ENCODE peak calls at places on chromosomes 7 and 10, in nine cellular contexts. T is fibroblast of the aortic adventitia; O is brain microvascular endothelial cell; U is astrocyte of the spinal cord; E is AG04450; M is AG04449; A is CD8-positive, alpha-beta T cell; R is left ventricle myocardium inferior; Y is OCI-LY7. K is an unnamed sample.

GRCh38 chr10:103852189-103852711 is 3.1 kb downstream of the SH3PXD2A start:
- DNase-seq in E (no peak), U (peak), T (peak), A (no peak), M (no peak), O (no peak), R (peak), Y (no peak), K (peak)

GRCh38 chr10:121702351-121703320 is 104.4 kb upstream of the FGFR2 start:
- DNase-seq in E (no peak), T (no peak), U (peak), A (no peak), M (peak), O (peak), Y (no peak), R (no peak), K (peak)

GRCh38 chr10:427746-428519 is 261.5 kb downstream of the DIP2C start:
- DNase-seq in A (no peak), O (no peak), M (no peak), T (no peak), R (no peak), Y (no peak), E (no peak), U (no peak), K (no peak)

GRCh38 chr7:118080947-118081346 is 103.0 kb upstream of the LSM8 start:
- DNase-seq in A (no peak), U (peak), R (no peak), O (peak), M (no peak), Y (no peak), T (peak), E (peak), K (no peak)

GRCh38 chr10:71232089-71232998 is 20.0 kb downstream of the UNC5B start:
- DNase-seq in R (peak), T (peak), Y (no peak), A (no peak), M (no peak), O (no peak), E (no peak), U (peak), K (peak)

GRCh38 chr10:77403761-77404160 is 233.8 kb downstream of the KCNMA1 start:
- DNase-seq in U (no peak), O (no peak), E (no peak), A (no peak), M (no peak), R (no peak), Y (no peak), T (no peak), K (no peak)

GRCh38 chr10:61793760-61794713 is 107.5 kb upstream of the ARID5B start:
- DNase-seq in Y (no peak), E (no peak), T (peak), U (peak), O (peak), R (no peak), M (peak), A (no peak), K (peak)

GRCh38 chr7:150748402-150748801 is 11.2 kb downstream of the GIMAP5 start:
- DNase-seq in Y (no peak), M (no peak), E (no peak), U (no peak), T (no peak), R (no peak), O (no peak), A (no peak), K (no peak)

GRCh38 chr10:127331696-127332095 is 135.3 kb upstream of the INSYN2A start:
- DNase-seq in U (no peak), O (no peak), Y (no peak), E (no peak), R (no peak), T (no peak), A (no peak), M (no peak), K (no peak)

GRCh38 chr7:3790803-3791202 is 489.8 kb downstream of the SDK1 start:
- DNase-seq in U (no peak), A (no peak), M (no peak), O (no peak), R (no peak), T (no peak), E (no peak), Y (no peak), K (no peak)

GRCh38 chr7:1864126-1864940 is 194.3 kb downstream of the ELFN1 start:
- DNase-seq in T (no peak), O (no peak), A (no peak), U (no peak), M (no peak), Y (no peak), E (no peak), R (no peak), K (no peak)

GRCh38 chr7:74138334-74138867 is 35.8 kb upstream of the EIF4H start:
- DNase-seq in A (no peak), R (no peak), Y (no peak), E (no peak), U (no peak), O (no peak), T (no peak), M (no peak), K (no peak)

GRCh38 chr10:90985301-90985700 is 64.4 kb upstream of the ANKRD1 start:
- DNase-seq in M (no peak), A (no peak), U (no peak), E (no peak), Y (no peak), O (no peak), R (no peak), T (no peak), K (no peak)

GRCh38 chr7:131480384-131481315 is 75.8 kb downstream of the PODXL start:
- DNase-seq in R (no peak), Y (no peak), O (peak), A (no peak), U (peak), E (no peak), M (no peak), T (peak), K (no peak)

GRCh38 chr10:132946806-132947530 is 4.6 kb upstream of the CFAP46 start:
- DNase-seq in A (no peak), O (no peak), M (no peak), Y (no peak), U (no peak), E (no peak), T (no peak), R (no peak), K (peak)

GRCh38 chr10:34922138-34922537 is 107.0 kb upstream of the PARD3 start:
- DNase-seq in O (no peak), Y (no peak), E (no peak), R (no peak), T (no peak), U (no peak), M (no peak), A (no peak), K (peak)

GRCh38 chr7:6643915-6644625 is 7.0 kb downstream of the ZNF316 start:
- DNase-seq in R (no peak), O (no peak), U (no peak), Y (no peak), E (no peak), M (no peak), T (no peak), A (no peak), K (no peak)

GRCh38 chr10:42972946-42973345 is 103.9 kb upstream of the RET start:
- DNase-seq in E (no peak), T (no peak), M (no peak), A (no peak), U (no peak), O (no peak), R (no peak), Y (no peak), K (no peak)

GRCh38 chr10:45375716-45376231 is 1.8 kb downstream of the ALOX5 start:
- DNase-seq in M (no peak), Y (peak), U (no peak), R (no peak), T (no peak), O (no peak), A (no peak), E (no peak), K (no peak)

GRCh38 chr7:1607686-1608085 is 37.9 kb upstream of the PSMG3 start:
- DNase-seq in A (no peak), U (no peak), O (no peak), T (no peak), E (no peak), M (no peak), R (no peak), Y (no peak), K (no peak)

GRCh38 chr10:2150315-2150714 is 413.0 kb upstream of the ADARB2 start:
- DNase-seq in O (no peak), T (no peak), U (no peak), A (no peak), M (no peak), E (no peak), R (no peak), Y (no peak), K (no peak)

GRCh38 chr10:59271160-59271559 is 91.2 kb downstream of the FAM13C start:
- DNase-seq in U (no peak), M (no peak), O (no peak), Y (no peak), R (no peak), E (no peak), T (no peak), A (no peak), K (no peak)

DNA sequence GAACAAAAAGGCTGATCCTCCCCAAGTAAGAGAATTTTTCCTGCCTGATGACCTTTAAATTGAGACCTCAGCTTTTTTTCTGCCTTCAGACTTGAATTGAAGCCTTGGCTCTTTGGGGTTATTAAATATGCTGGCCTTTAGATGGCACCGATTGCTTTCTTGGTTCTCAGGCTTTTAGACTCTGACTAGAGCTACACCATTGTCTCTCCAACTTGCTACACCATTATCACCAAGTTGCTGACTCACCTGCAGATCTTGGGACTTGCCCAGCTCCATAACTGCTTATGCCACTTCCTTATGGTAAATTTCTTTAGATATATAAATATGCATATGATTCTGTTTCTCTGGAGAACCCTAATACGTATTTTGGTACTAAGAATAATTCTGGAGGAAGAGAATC is 3.1 kb upstream of the ABCA13 start:
- DNase-seq in Y (peak), U (peak), T (peak), R (no peak), E (no peak), O (peak), M (no peak), A (no peak), K (peak)
- TF ChIP-seq CTCF in Y (peak), U (peak), T (peak), R (no peak), E (peak), O (peak), M (no peak), A (no peak), K (no peak)

DNA sequence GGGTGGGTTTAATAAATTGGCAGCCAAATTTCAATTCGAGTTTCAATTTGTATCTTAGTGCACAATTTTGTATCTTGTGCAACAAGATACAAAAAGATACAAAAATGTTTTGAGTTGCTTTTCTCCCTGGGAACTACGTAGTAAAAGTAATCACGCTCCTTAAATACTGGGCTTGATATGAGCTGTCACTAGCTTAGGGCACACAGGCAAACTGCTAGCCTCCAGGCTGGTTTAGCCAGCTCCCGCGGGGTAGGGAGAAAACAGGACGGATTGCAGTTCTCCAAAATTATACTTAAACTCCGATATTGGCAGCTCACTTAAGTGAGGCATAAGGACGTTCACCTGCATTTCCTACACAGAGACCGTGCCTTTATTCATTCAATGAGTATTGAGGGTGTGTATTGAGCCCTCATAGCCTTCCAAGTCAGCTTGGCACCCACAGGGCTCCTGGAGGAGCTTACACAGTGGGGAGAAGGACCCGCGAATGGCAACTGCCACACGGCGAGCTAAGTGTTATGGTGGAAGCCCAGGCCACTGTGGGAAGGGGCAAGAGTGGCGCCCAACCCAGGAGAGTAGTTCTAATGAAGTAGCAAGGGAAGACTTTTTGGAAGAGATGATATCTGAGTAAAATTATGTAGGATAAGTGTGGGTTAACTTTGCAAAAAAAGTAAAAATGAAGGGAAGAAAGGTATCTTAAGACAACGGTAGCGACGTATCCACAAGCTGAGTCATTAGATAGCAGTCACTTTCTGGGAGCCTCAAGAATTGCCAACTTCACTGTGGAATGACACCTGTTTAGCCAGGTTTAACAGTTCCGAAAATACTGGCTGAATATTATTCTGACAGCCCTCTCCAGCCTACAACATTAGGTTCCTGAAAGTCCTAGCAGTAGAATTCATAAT is 1.6 kb upstream of the EPC1 start:
- DNase-seq in U (no peak), Y (no peak), E (no peak), A (no peak), T (no peak), M (no peak), R (no peak), O (no peak), K (no peak)
- H3K4me3 ChIP-seq in U (no peak), Y (peak), E (no peak), A (no peak), T (no peak), M (no peak), R (peak), O (no peak), K (no peak)

GRCh38 chr10:25226775-25227682 is 52.2 kb downstream of the GPR158 start:
- DNase-seq in T (peak), O (peak), E (no peak), A (no peak), U (peak), R (no peak), Y (peak), M (no peak), K (peak)
- TF ChIP-seq CTCF in T (peak), O (peak), E (peak), A (peak), U (peak), R (peak), Y (peak), M (peak), K (peak)

DNA sequence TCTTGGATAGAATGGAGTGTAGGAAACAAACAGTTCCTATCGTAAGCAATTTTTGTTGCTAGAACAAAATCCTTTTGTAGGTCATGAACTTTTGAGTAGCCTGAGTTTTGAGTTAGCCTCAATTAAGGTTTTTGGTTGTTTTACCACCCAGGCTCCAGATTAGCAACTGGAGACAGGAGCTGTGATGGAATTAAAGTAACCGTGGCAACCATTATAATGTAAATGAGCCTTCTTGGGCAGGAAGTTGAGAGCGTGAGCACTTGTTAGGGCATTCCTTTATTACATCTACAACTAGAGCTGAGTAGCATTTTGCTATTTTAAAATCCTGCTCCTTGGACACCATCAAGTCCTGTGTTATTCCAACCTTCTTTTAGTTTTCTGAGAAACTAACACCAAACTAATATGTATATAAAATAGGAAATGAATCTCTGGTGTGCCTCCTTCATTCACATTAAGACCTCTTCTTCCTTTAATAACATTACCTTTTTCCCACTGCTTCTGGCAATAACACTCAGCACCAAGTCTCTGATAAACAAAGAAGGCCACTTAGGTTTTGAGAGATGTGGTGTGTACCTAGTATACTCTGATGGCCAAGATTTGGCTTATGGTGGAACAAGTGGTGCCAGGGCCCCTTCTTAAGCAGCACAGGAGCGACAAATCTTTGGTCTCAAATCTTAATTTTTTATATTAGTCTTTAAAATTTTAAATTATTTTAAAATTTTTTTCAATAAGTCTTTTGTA is 34.0 kb downstream of the AHCYL2 start:
- DNase-seq in E (no peak), T (no peak), A (no peak), Y (peak), O (no peak), U (peak), M (no peak), R (no peak), K (no peak)
- H3K4me3 ChIP-seq in E (no peak), T (no peak), A (no peak), Y (no peak), O (no peak), U (no peak), M (no peak), R (no peak), K (no peak)

GRCh38 chr7:48426331-48426965 is 255.2 kb downstream of the ABCA13 start:
- DNase-seq in Y (no peak), M (no peak), O (no peak), E (no peak), R (no peak), U (no peak), A (no peak), T (no peak), K (no peak)

GRCh38 chr7:48419401-48419800 is 248.1 kb downstream of the ABCA13 start:
- DNase-seq in U (peak), Y (no peak), A (no peak), E (no peak), T (no peak), M (no peak), R (no peak), O (no peak), K (no peak)

GRCh38 chr7:48424731-48425130 is 253.5 kb downstream of the ABCA13 start:
- DNase-seq in E (no peak), O (peak), Y (peak), A (no peak), M (no peak), R (no peak), T (no peak), U (peak), K (no peak)

GRCh38 chr7:48416327-48416908 is 245.2 kb downstream of the ABCA13 start:
- DNase-seq in O (no peak), E (no peak), Y (no peak), R (no peak), A (no peak), U (no peak), T (no peak), M (no peak), K (no peak)

GRCh38 chr7:48421357-48421756 is 250.1 kb downstream of the ABCA13 start:
- DNase-seq in M (peak), E (peak), Y (no peak), A (no peak), T (no peak), U (peak), O (peak), R (no peak), K (no peak)
- TF ChIP-seq CTCF in M (no peak), E (no peak), Y (no peak), A (no peak), T (no peak), U (no peak), O (peak), R (no peak), K (no peak)

GRCh38 chr10:101839421-101840063 is 4.1 kb downstream of the KCNIP2 start:
- DNase-seq in U (no peak), A (peak), R (peak), T (no peak), M (no peak), O (no peak), Y (no peak), E (no peak), K (peak)
- H3K4me3 ChIP-seq in U (peak), A (peak), R (peak), T (peak), M (peak), O (peak), Y (peak), E (peak), K (peak)

DNA sequence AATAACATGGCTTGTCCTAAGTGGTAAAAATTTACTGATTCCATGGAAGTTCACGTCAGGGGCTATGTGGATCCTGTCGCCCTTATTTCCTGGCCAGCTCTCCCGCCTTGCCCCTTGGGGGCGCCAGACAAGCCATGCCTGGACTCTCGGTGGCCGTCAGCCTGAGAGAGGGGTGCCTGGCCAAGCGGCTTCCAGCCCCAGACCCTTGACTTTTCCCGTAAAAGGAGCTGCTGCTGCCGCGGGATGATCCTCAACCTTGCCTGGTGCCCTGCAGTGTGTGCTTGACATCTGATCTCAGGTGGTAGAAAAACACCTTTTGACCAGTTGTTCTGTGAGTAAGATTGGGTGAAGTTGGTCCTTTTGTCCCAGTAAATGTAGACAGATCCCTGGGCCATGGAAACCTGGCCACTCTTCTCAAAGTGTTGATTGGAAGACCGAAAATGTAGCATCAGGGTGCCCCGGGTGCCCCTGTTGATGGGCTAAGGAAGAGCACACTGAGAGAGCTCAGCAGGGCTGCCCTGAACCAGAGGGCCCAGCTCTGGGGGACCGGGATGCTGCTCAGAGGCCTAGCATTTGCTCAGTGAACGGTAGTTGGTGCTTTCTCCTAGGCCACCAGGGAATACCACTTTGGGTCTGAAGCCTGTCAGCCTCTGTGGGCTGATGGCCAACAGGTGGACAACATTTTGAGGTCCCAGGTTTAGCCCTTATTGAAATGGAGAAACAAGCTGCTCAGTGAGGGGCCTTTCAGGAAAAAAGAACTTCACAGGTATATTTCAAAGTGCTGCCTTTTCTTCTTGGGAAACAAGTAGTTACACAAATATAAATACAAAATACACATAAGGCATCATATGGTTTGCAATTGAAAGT is 162.5 kb downstream of the LRMDA start:
- DNase-seq in A (no peak), O (no peak), Y (no peak), E (no peak), M (no peak), U (no peak), R (no peak), T (no peak), K (no peak)
- TF ChIP-seq CTCF in A (no peak), O (peak), Y (peak), E (no peak), M (no peak), U (peak), R (peak), T (no peak), K (no peak)

K was measured in foreskin fibroblast.